ENCODE peak calls at places on chromosomes 4 and X, in eight cellular contexts. Y is astrocyte, T is left lung, J is left ventricle myocardium inferior, Z is OCI-LY7, O is psoas muscle, P is A549, K is right lobe of liver. M is an unnamed sample.

GRCh38 chr4:67198757-67199156 is 346.5 kb downstream of the CENPC start:
- DNase-seq in Y (peak; percentile 47), T (no peak), J (no peak), Z (peak; percentile 4), O (no peak), P (no peak), K (no peak), M (no peak)

GRCh38 chr4:186161138-186161537 is 30.2 kb upstream of the CYP4V2 start:
- DNase-seq in Y (no peak), T (no peak), J (no peak), Z (peak; percentile 43), O (no peak), P (no peak), K (no peak), M (no peak)

GRCh38 chrX:120604359-120604782 is 470 bp downstream of the MCTS1 start:
- DNase-seq in Y (peak; percentile 33), T (no peak), J (no peak), Z (peak; percentile 63), O (no peak), P (peak; percentile 37), K (no peak), M (no peak)

GRCh38 chr4:186885289-186885688 is 161.6 kb upstream of the FAT1 start:
- DNase-seq in Y (no peak), T (no peak), J (no peak), Z (no peak), O (no peak), P (no peak), K (no peak), M (no peak)

GRCh38 chr4:136768925-136769275 is 763.4 kb downstream of the PCDH18 start:
- DNase-seq in Y (no peak), T (no peak), J (no peak), Z (no peak), O (no peak), P (no peak), K (no peak), M (no peak)

GRCh38 chr4:51885371-51885770 is 42.4 kb downstream of the DCUN1D4 start:
- DNase-seq in Y (peak; percentile 20), T (no peak), J (no peak), Z (peak; percentile 29), O (no peak), P (peak; percentile 13), K (no peak), M (no peak)

GRCh38 chr4:26830701-26831100 is 29.9 kb upstream of the STIM2 start:
- DNase-seq in Y (no peak), T (no peak), J (no peak), Z (peak; percentile 55), O (no peak), P (no peak), K (no peak), M (no peak)

GRCh38 chr4:141713771-141714445 is 77.5 kb downstream of the IL15 start:
- DNase-seq in Y (peak; percentile 81), T (no peak), J (no peak), Z (no peak), O (no peak), P (peak; percentile 8), K (no peak), M (no peak)

GRCh38 chr4:152920768-152921167 is 15.4 kb upstream of the FHDC1 start:
- DNase-seq in Y (peak; percentile 34), T (no peak), J (no peak), Z (peak; percentile 49), O (no peak), P (no peak), K (no peak), M (no peak)

GRCh38 chr4:2689825-2690700 is 66.1 kb downstream of the TNIP2 start:
- DNase-seq in Y (no peak), T (no peak), J (no peak), Z (peak; percentile 67), O (peak; percentile 27), P (no peak), K (no peak), M (no peak)

GRCh38 chrX:22690116-22690515 is 309.6 kb upstream of the DDX53 start:
- DNase-seq in Y (no peak), T (no peak), J (no peak), Z (no peak), O (no peak), P (no peak), K (no peak), M (no peak)

GRCh38 chrX:119427024-119427794 is 28.1 kb downstream of the SLC25A43 start:
- DNase-seq in Y (peak; percentile 53), T (no peak), J (peak; percentile 41), Z (peak; percentile 78), O (no peak), P (no peak), K (peak; percentile 61), M (peak; percentile 28)

GRCh38 chrX:80016182-80016581 is 1.6 kb downstream of the TBX22 start:
- DNase-seq in Y (no peak), T (no peak), J (no peak), Z (no peak), O (no peak), P (no peak), K (no peak), M (no peak)

GRCh38 chr4:126678608-126679007 is 954.1 kb upstream of the INTU start:
- DNase-seq in Y (no peak), T (no peak), J (no peak), Z (no peak), O (no peak), P (no peak), K (no peak), M (no peak)

GRCh38 chr4:102352774-102353173 is 7.5 kb upstream of the SLC39A8 start:
- DNase-seq in Y (no peak), T (no peak), J (no peak), Z (no peak), O (no peak), P (no peak), K (no peak), M (no peak)

GRCh38 chr4:150212485-150212884 is 134.2 kb downstream of the DCLK2 start:
- DNase-seq in Y (no peak), T (no peak), J (no peak), Z (no peak), O (no peak), P (no peak), K (no peak), M (no peak)

GRCh38 chrX:13024911-13025454 is 19.4 kb downstream of the FAM9C start:
- DNase-seq in Y (no peak), T (no peak), J (no peak), Z (no peak), O (no peak), P (no peak), K (no peak), M (no peak)

GRCh38 chr4:147381749-147382148 is 99.1 kb upstream of the EDNRA start:
- DNase-seq in Y (no peak), T (no peak), J (no peak), Z (no peak), O (no peak), P (no peak), K (no peak), M (no peak)

GRCh38 chr4:53956053-53956452 is 108.4 kb downstream of the CHIC2 start:
- DNase-seq in Y (no peak), T (no peak), J (no peak), Z (no peak), O (no peak), P (no peak), K (no peak), M (no peak)

GRCh38 chrX:23503835-23504539 is 163.3 kb upstream of the PRDX4 start:
- DNase-seq in Y (peak; percentile 91), T (peak; percentile 41), J (peak; percentile 68), Z (no peak), O (peak; percentile 60), P (peak; percentile 51), K (peak; percentile 44), M (peak; percentile 85)

GRCh38 chr4:80112236-80112635 is 39.2 kb upstream of the ANTXR2 start:
- DNase-seq in Y (no peak), T (no peak), J (peak; percentile 32), Z (no peak), O (peak; percentile 30), P (no peak), K (no peak), M (no peak)

GRCh38 chr4:10024303-10024702 is 3.0 kb upstream of the SLC2A9 start:
- DNase-seq in Y (no peak), T (no peak), J (no peak), Z (no peak), O (no peak), P (no peak), K (no peak), M (peak; percentile 61)

GRCh38 chr4:10025230-10025806 is 4.0 kb upstream of the SLC2A9 start:
- DNase-seq in Y (no peak), T (no peak), J (no peak), Z (no peak), O (no peak), P (no peak), K (no peak), M (no peak)

GRCh38 chr4:10023806-10024205 is 2.5 kb upstream of the SLC2A9 start:
- DNase-seq in Y (no peak), T (no peak), J (no peak), Z (no peak), O (no peak), P (no peak), K (no peak), M (no peak)

GRCh38 chr4:10028910-10029309 is 7.6 kb upstream of the SLC2A9 start:
- DNase-seq in Y (no peak), T (no peak), J (no peak), Z (no peak), O (no peak), P (no peak), K (no peak), M (no peak)

GRCh38 chr4:10026485-10026884 is 5.2 kb upstream of the SLC2A9 start:
- DNase-seq in Y (no peak), T (no peak), J (no peak), Z (no peak), O (no peak), P (no peak), K (no peak), M (no peak)
- H3K4me1 ChIP-seq in Y (peaks cover 4% of the 10 kb centered on the region), T (no peaks in the 10 kb centered on the region), J (peaks cover 49% of the 10 kb centered on the region), Z (no peaks in the 10 kb centered on the region), O (peaks cover 34% of the 10 kb centered on the region), P (peaks cover 14% of the 10 kb centered on the region), K (no peaks in the 10 kb centered on the region), M (no peaks in the 10 kb centered on the region)

GRCh38 chr4:41290486-41290885 is 33.8 kb downstream of the UCHL1 start:
- DNase-seq in Y (no peak), T (no peak), J (peak; percentile 31), Z (no peak), O (no peak), P (no peak), K (no peak), M (no peak)
- H3K9me3 ChIP-seq in Y (peaks cover 9% of the 10 kb centered on the region), T (peaks cover 21% of the 10 kb centered on the region), J (peaks cover 20% of the 10 kb centered on the region), Z (peaks cover 14% of the 10 kb centered on the region), O (no peaks in the 10 kb centered on the region), P (peaks cover 11% of the 10 kb centered on the region), K (no peaks in the 10 kb centered on the region), M (peaks cover 12% of the 10 kb centered on the region)

DNA sequence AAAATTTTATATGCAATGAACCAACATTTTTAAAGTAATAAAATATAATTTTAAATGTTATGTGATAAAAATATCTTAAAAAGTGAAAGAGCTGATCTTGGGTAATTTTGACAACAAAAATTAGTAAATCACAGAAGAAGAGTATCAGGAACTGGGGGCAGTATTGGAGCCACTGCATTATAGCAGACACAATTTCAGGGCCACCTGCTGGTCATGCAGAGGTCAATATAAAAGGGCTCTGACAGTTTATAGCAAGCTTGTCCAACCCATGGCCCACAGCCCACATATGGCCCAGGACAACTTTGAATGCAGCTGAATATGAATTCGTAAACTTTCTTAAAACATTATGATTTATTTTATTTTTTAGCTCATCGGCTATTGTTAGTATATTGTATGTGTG is 13.0 kb upstream of the LEF1 start:
- DNase-seq in Y (no peak), T (no peak), J (no peak), Z (peak; percentile 59), O (no peak), P (no peak), K (no peak), M (no peak)
- TF ChIP-seq CTCF in Y (no peak), T (no peak), J (peak; percentile 13), Z (peak; percentile 66), O (peak; percentile 12), P (peak; percentile 12), K (no peak), M (no peak)

GRCh38 chrX:31233941-31234496 is 162.2 kb upstream of the FTHL17 start:
- DNase-seq in Y (no peak), T (no peak), J (no peak), Z (peak; percentile 43), O (no peak), P (no peak), K (no peak), M (no peak)
- H3K4me1 ChIP-seq in Y (no peaks in the 10 kb centered on the region), T (no peaks in the 10 kb centered on the region), J (peaks cover 12% of the 10 kb centered on the region), Z (peaks cover 93% of the 10 kb centered on the region), O (no peaks in the 10 kb centered on the region), P (no peaks in the 10 kb centered on the region), K (no peaks in the 10 kb centered on the region), M (no peaks in the 10 kb centered on the region)

M was measured in breast epithelium.